ENCODE peak calls at places on chromosomes 1 and 21, in nine cellular contexts. D is PC-3, P is heart right ventricle, X is dorsolateral prefrontal cortex, O is heart left ventricle, L is MM.1S, J is mucosa of descending colon, W is SK-N-SH, T is fibroblast of mammary gland. C is an unnamed sample.

GRCh38 chr1:1302006-1302430 is 5.7 kb downstream of the ACAP3 start:
- DNase-seq in D (no peak), P (no peak), X (no peak), O (no peak), L (no peak), J (no peak), W (peak), T (no peak), C (no peak)

GRCh38 chr1:18578271-18578670 is 52.4 kb upstream of the PAX7 start:
- DNase-seq in D (no peak), P (no peak), X (no peak), O (no peak), L (no peak), J (no peak), W (no peak), T (no peak), C (no peak)

GRCh38 chr21:44687671-44688070 is 5.7 kb upstream of the KRTAP12-1 start:
- DNase-seq in D (no peak), P (no peak), X (no peak), O (no peak), L (no peak), J (no peak), W (no peak), T (no peak), C (no peak)

GRCh38 chr1:2801535-2802291 is at the start of gene TTC34:
- DNase-seq in D (peak), P (peak), X (no peak), O (no peak), L (no peak), J (peak), W (peak), T (no peak), C (no peak)

GRCh38 chr1:38558476-38559179 is 300.9 kb downstream of the RRAGC start:
- DNase-seq in D (no peak), P (no peak), X (no peak), O (no peak), L (no peak), J (no peak), W (peak), T (no peak), C (no peak)

GRCh38 chr1:45969866-45970265 is 162.6 kb downstream of the PIK3R3 start:
- DNase-seq in D (no peak), P (no peak), X (no peak), O (no peak), L (no peak), J (no peak), W (no peak), T (no peak), C (no peak)

GRCh38 chr1:55560246-55560645 is 345.1 kb upstream of the USP24 start:
- DNase-seq in D (no peak), P (no peak), X (no peak), O (no peak), L (no peak), J (no peak), W (no peak), T (no peak), C (no peak)

GRCh38 chr1:26012862-26013261 is 8.7 kb upstream of the EXTL1 start:
- DNase-seq in D (no peak), P (no peak), X (no peak), O (no peak), L (no peak), J (no peak), W (no peak), T (no peak), C (no peak)

GRCh38 chr1:115467196-115467595 is 129.1 kb upstream of the NGF start:
- DNase-seq in D (no peak), P (no peak), X (no peak), O (no peak), L (no peak), J (no peak), W (no peak), T (no peak), C (no peak)

GRCh38 chr1:119711804-119712341 is at the start of gene PHGDH:
- DNase-seq in D (peak), P (peak), X (peak), O (peak), L (peak), J (peak), W (peak), T (peak), C (peak)

GRCh38 chr1:228276901-228277490 is 69.2 kb downstream of the OBSCN start:
- DNase-seq in D (no peak), P (peak), X (peak), O (no peak), L (no peak), J (no peak), W (no peak), T (no peak), C (no peak)

GRCh38 chr21:35314896-35315582 is 265.9 kb upstream of the RUNX1 start:
- DNase-seq in D (no peak), P (no peak), X (no peak), O (no peak), L (no peak), J (no peak), W (no peak), T (no peak), C (no peak)

GRCh38 chr1:92755541-92756351 is 29.2 kb downstream of the EVI5 start:
- DNase-seq in D (no peak), P (peak), X (peak), O (peak), L (no peak), J (no peak), W (no peak), T (peak), C (peak)

GRCh38 chr1:201565024-201565730 is 26.2 kb downstream of the NAV1 start:
- DNase-seq in D (no peak), P (peak), X (peak), O (no peak), L (no peak), J (no peak), W (no peak), T (no peak), C (peak)

GRCh38 chr1:82503805-82504204 is 703.1 kb downstream of the ADGRL2 start:
- DNase-seq in D (no peak), P (no peak), X (no peak), O (no peak), L (no peak), J (no peak), W (no peak), T (no peak), C (no peak)

GRCh38 chr1:24930703-24931480 is 816 bp upstream of the RUNX3 start:
- DNase-seq in D (no peak), P (no peak), X (no peak), O (no peak), L (peak), J (no peak), W (peak), T (no peak), C (no peak)

GRCh38 chr1:110903853-110904500 is 31.0 kb downstream of the CD53 start:
- DNase-seq in D (no peak), P (no peak), X (no peak), O (no peak), L (no peak), J (no peak), W (no peak), T (no peak), C (no peak)

GRCh38 chr1:171877711-171878110 is 36.4 kb downstream of the DNM3 start:
- DNase-seq in D (no peak), P (no peak), X (no peak), O (no peak), L (no peak), J (no peak), W (no peak), T (peak), C (peak)

GRCh38 chr1:22503721-22504410 is 52.2 kb downstream of the ZBTB40 start:
- DNase-seq in D (no peak), P (no peak), X (no peak), O (no peak), L (peak), J (no peak), W (no peak), T (no peak), C (peak)

GRCh38 chr1:159962176-159962575 is 8.1 kb upstream of the SLAMF9 start:
- DNase-seq in D (no peak), P (no peak), X (no peak), O (no peak), L (no peak), J (no peak), W (no peak), T (no peak), C (no peak)
- H3K4me3 ChIP-seq in D (no peak), P (no peak), X (no peak), O (no peak), L (no peak), J (no peak), W (no peak), T (no peak), C (peak)

DNA sequence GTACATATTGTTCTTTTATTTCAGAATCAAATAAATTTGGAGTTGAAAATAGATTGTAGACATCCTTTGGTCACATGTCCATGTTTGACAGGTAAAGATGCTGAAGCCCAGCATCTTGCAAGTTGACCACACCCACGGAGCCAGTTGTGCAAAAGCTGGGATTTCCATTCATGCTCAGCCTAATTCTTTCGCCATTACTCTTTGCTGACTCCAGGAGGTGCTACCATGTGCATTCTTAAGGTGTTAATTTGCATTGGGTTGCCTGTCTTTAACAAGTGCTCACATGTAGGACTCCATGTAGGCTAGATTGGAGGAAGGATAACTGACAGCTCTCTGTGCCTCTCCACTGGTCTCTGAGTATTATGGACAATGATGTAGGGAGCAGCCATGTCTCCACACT is 660.7 kb downstream of the LMO4 start:
- DNase-seq in D (no peak), P (no peak), X (no peak), O (no peak), L (no peak), J (no peak), W (no peak), T (no peak), C (no peak)
- TF ChIP-seq CTCF in D (no peak), P (no peak), X (no peak), O (no peak), L (no peak), J (no peak), W (no peak), T (no peak), C (no peak)

DNA sequence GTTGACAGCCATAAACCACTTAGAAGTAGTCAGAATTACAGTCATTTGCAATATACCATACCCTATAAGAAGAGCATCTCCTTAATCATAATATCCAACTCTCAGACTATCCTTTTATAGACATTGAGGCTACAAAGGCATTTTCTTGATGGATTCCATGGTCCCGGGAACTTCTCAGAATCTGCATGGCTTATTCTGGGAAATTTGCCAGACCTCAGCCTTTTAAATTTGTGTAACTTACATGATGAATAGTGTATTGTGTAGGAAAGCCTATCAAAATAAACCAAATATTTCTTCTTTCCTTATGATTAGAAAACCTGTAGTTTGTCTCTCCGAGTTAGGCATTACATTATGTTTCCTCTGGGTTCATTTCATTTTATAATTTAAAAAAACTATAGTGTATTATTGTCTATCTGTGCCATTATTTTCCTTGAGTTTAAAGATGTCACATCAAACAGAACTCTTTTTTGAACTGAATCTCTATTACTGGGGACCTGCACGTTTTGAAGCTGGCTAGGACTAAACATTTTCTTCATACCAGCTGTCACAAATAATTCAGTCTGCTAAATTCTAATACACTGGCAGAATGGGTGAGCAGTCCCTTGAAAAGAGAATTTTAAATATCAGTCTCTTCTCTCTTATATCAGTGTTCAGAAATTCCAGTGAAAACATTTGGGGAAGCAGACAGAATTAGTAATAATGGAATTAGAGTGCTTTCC is 102.9 kb downstream of the GABPA start:
- DNase-seq in D (peak), P (no peak), X (no peak), O (no peak), L (no peak), J (no peak), W (no peak), T (peak), C (peak)
- H3K4me3 ChIP-seq in D (no peak), P (no peak), X (no peak), O (no peak), L (no peak), J (no peak), W (no peak), T (no peak), C (no peak)

GRCh38 chr1:117069220-117069844 is 9.2 kb downstream of the TTF2 start:
- DNase-seq in D (no peak), P (no peak), X (no peak), O (no peak), L (no peak), J (no peak), W (no peak), T (no peak), C (no peak)
- TF ChIP-seq CTCF in D (no peak), P (no peak), X (no peak), O (no peak), L (no peak), J (no peak), W (no peak), T (no peak), C (no peak)

GRCh38 chr1:109253803-109254620 is 4.7 kb downstream of the CELSR2 start:
- DNase-seq in D (no peak), P (no peak), X (no peak), O (no peak), L (no peak), J (no peak), W (peak), T (no peak), C (no peak)
- H3K4me3 ChIP-seq in D (no peak), P (no peak), X (peak), O (no peak), L (no peak), J (no peak), W (peak), T (no peak), C (no peak)